ENCODE peak calls at places on chromosomes 7 and 10, in five cellular contexts. U, I, T, Q and M are unnamed samples. For H3K9me3, the result is how much of the 10 kb centered on the place peaks cover.

GRCh38 chr7:21915140-21915539 is 30.6 kb downstream of the CDCA7L start:
- DNase-seq in T (no peak), I (no peak), U (no peak), Q (no peak), M (no peak)

GRCh38 chr7:30224511-30225031 is 59.8 kb upstream of the ZNRF2 start:
- DNase-seq in T (no peak), Q (no peak), U (no peak), I (no peak), M (no peak)

GRCh38 chr10:32232378-32232777 is 114.6 kb downstream of the EPC1 start:
- DNase-seq in U (peak), Q (no peak), T (no peak), I (no peak), M (no peak)

GRCh38 chr7:27237735-27238334 is 4.8 kb upstream of the EVX1 start:
- DNase-seq in T (no peak), Q (no peak), U (no peak), I (no peak), M (no peak)

GRCh38 chr7:80950550-80950967 is 31.7 kb upstream of the SEMA3C start:
- DNase-seq in Q (no peak), I (no peak), T (no peak), U (no peak), M (no peak)

GRCh38 chr7:85914437-85914836 is 727.6 kb upstream of the SEMA3D start:
- DNase-seq in I (no peak), Q (no peak), T (no peak), U (no peak), M (no peak)

GRCh38 chr7:12490105-12490688 is 80.3 kb upstream of the SCIN start:
- DNase-seq in U (no peak), T (no peak), I (no peak), Q (no peak), M (peak)

GRCh38 chr7:142549007-142549406 is 200.3 kb upstream of the PRSS1 start:
- DNase-seq in I (no peak), T (no peak), U (no peak), Q (no peak), M (no peak)

GRCh38 chr7:10579561-10579960 is 394.1 kb upstream of the PHF14 start:
- DNase-seq in Q (no peak), I (no peak), U (no peak), T (no peak), M (no peak)

GRCh38 chr10:73217628-73218027 is 29.4 kb downstream of the DNAJC9 start:
- DNase-seq in I (no peak), T (no peak), Q (no peak), U (no peak), M (no peak)

GRCh38 chr7:116394106-116394505 is 105.4 kb upstream of the CAV2 start:
- DNase-seq in Q (no peak), U (no peak), I (no peak), T (no peak), M (no peak)

GRCh38 chr10:121927361-121927840 is 430 bp downstream of the ATE1 start:
- DNase-seq in I (peak), T (peak), Q (peak), U (peak), M (no peak)

GRCh38 chr7:50714851-50715250 is 67.8 kb downstream of the GRB10 start:
- DNase-seq in T (no peak), Q (no peak), U (no peak), I (no peak), M (no peak)

GRCh38 chr7:80017101-80017500 is 117.5 kb upstream of the GNAI1 start:
- DNase-seq in I (no peak), Q (no peak), T (no peak), U (no peak), M (no peak)

GRCh38 chr7:110944448-110944847 is 146.5 kb upstream of the LRRN3 start:
- DNase-seq in T (no peak), I (no peak), U (no peak), Q (no peak), M (no peak)

GRCh38 chr7:144036302-144036858 is 12.4 kb upstream of the OR2A5 start:
- DNase-seq in U (no peak), Q (no peak), T (no peak), I (no peak), M (no peak)

GRCh38 chr7:130266258-130266960 is at the start of gene CPA2:
- DNase-seq in U (no peak), Q (no peak), I (no peak), T (no peak), M (no peak)

GRCh38 chr7:36644625-36645422 is 79.5 kb downstream of the AOAH start:
- DNase-seq in U (no peak), Q (no peak), I (no peak), T (no peak), M (no peak)

GRCh38 chr10:88385601-88386203 is 197.4 kb downstream of the RNLS start:
- DNase-seq in I (peak), T (peak), U (peak), Q (peak), M (no peak)

GRCh38 chr7:778271-778967 is 51.3 kb upstream of the PRKAR1B start:
- DNase-seq in U (no peak), T (peak), Q (no peak), I (peak), M (no peak)

GRCh38 chr7:100472854-100473499 is 6.0 kb downstream of the TSC22D4 start:
- DNase-seq in T (no peak), I (no peak), U (no peak), Q (no peak), M (no peak)

GRCh38 chr10:1230592-1231275 is 174.5 kb downstream of the WDR37 start:
- DNase-seq in Q (no peak), U (peak), I (no peak), T (no peak), M (no peak)

GRCh38 chr10:30294506-30295280 is 54.4 kb downstream of the MTPAP start:
- DNase-seq in T (no peak), I (no peak), U (no peak), Q (no peak), M (no peak)

GRCh38 chr7:134042307-134042706 is 84.8 kb upstream of the LRGUK start:
- DNase-seq in Q (no peak), I (no peak), T (no peak), U (no peak), M (no peak)

GRCh38 chr7:114819629-114820362 is 102.1 kb upstream of the MDFIC start:
- DNase-seq in I (no peak), T (no peak), Q (no peak), U (no peak), M (peak)

GRCh38 chr7:7739718-7740355 is 21.4 kb upstream of the RPA3 start:
- DNase-seq in Q (no peak), U (no peak), I (no peak), T (no peak), M (no peak)

GRCh38 chr10:86362129-86362527 is 4.5 kb downstream of the GRID1 start:
- DNase-seq in Q (no peak), U (peak), I (no peak), T (peak), M (no peak)

GRCh38 chr7:131564640-131565039 is 8.2 kb upstream of the PODXL start:
- DNase-seq in U (no peak), Q (no peak), I (no peak), T (no peak), M (no peak)
- H3K9me3 ChIP-seq in U (under half), Q (under half), I (under half), T (under half), M (under half)

GRCh38 chr10:48745662-48746245 is 61.1 kb downstream of the WDFY4 start:
- DNase-seq in I (no peak), U (peak), Q (no peak), T (no peak), M (no peak)
- TF ChIP-seq CTCF in I (no peak), U (peak), Q (no peak), T (no peak), M (no peak)

GRCh38 chr10:38054361-38054797 is 39.8 kb upstream of the ZNF37A start:
- DNase-seq in Q (no peak), U (no peak), I (no peak), T (no peak), M (peak)
- H3K9me3 ChIP-seq in Q (under half), U (under half), I (under half), T (half or more), M (under half)

GRCh38 chr10:75304313-75304712 is 68.6 kb upstream of the COMTD1 start:
- DNase-seq in U (no peak), I (no peak), T (no peak), Q (no peak), M (no peak)

GRCh38 chr10:75304740-75305380 is 69.1 kb upstream of the COMTD1 start:
- DNase-seq in Q (no peak), T (no peak), U (no peak), I (no peak), M (no peak)

GRCh38 chr10:75305675-75306074 is 69.9 kb upstream of the COMTD1 start:
- DNase-seq in I (no peak), U (no peak), Q (no peak), T (no peak), M (no peak)

GRCh38 chr10:75302029-75302428 is 66.3 kb upstream of the COMTD1 start:
- DNase-seq in I (no peak), U (no peak), T (no peak), Q (no peak), M (no peak)

GRCh38 chr10:75303045-75303777 is 67.5 kb upstream of the COMTD1 start:
- DNase-seq in Q (no peak), T (no peak), I (no peak), U (no peak), M (no peak)
- TF ChIP-seq CTCF in Q (no peak), T (no peak), I (no peak), U (no peak), M (no peak)

DNA sequence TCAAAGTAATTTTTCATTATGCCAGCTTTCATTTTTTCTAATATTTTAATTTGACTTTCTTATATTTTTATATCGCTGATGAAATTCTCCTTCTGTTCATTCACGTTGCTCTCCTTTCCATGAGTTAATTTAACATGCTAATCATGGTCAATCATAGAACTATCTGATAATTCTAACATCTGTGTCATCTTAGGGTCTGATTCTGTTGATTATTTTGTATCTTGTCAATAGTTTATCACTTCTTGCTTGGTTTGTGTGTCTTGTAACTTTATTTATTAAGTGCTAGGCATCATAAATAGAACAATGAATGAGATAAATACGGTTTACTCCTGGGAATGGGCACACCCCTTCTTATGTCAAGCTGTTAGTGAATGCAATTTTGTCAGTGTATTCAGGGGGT is 11.0 kb downstream of the TCERG1L start:
- DNase-seq in U (no peak), Q (no peak), I (no peak), T (no peak), M (no peak)
- H3K9me3 ChIP-seq in U (under half), Q (under half), I (under half), T (under half), M (under half)

GRCh38 chr10:68633281-68633680 is 73.1 kb downstream of the TET1 start:
- DNase-seq in Q (no peak), T (no peak), I (no peak), U (no peak), M (no peak)

GRCh38 chr10:68636335-68636734 is 76.2 kb downstream of the TET1 start:
- DNase-seq in U (no peak), T (no peak), I (no peak), Q (no peak), M (no peak)

GRCh38 chr10:68628576-68629127 is 68.5 kb downstream of the TET1 start:
- DNase-seq in T (no peak), I (no peak), Q (no peak), U (no peak), M (no peak)

GRCh38 chr10:68633816-68634466 is 73.8 kb downstream of the TET1 start:
- DNase-seq in Q (no peak), I (no peak), T (no peak), U (no peak), M (no peak)
- TF ChIP-seq CTCF in Q (no peak), I (no peak), T (no peak), U (no peak), M (no peak)

GRCh38 chr10:133473270-133473669 is 19.5 kb downstream of the SCART1 start:
- DNase-seq in I (no peak), Q (no peak), T (no peak), U (no peak), M (no peak)

GRCh38 chr10:133474833-133475734 is 21.3 kb downstream of the SCART1 start:
- DNase-seq in T (no peak), I (no peak), Q (peak), U (no peak), M (no peak)

GRCh38 chr10:133471300-133472109 is 17.8 kb downstream of the SCART1 start:
- DNase-seq in I (no peak), T (no peak), U (no peak), Q (no peak), M (no peak)

GRCh38 chr10:133475821-133476640 is 22.3 kb downstream of the SCART1 start:
- DNase-seq in I (no peak), T (no peak), U (no peak), Q (no peak), M (no peak)

GRCh38 chr10:133474027-133474426 is 20.3 kb downstream of the SCART1 start:
- DNase-seq in T (no peak), Q (no peak), U (no peak), I (no peak), M (no peak)
- H3K9me3 ChIP-seq in T (under half), Q (under half), U (half or more), I (under half), M (under half)

DNA sequence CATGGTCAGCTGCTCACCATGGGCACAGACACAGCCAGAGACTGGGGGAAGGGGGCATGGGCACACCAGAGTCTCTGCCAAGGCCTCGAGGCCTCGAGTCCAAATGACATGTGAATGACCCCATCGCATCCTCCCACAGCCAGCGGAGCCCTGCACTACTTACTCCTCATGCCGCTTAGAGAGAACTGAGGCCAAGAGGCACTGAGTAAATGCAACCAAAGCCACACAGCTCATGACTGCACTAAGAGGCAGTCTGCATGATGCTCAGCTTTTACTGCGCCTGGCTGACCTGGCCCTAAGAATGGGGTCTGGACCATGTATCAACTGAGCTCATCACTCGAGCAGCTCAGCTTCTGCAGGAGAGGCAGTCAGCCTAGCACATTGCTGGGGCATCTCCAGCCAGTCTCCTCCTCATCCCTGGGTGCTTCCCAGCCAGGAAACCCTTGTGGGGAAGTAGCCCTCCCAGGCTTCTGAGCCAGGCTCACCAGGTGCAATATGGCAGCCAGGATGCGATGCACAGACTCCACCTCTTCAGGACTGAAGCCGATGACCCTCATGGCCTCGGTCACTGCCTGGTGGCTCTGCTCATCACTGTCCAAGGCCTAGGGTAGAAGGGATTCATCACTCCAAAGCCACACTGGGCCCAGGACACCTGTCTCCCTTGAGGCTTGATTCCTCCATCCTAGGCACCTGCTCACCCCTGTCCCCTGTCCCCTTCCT is 7.5 kb downstream of the MYO1G start:
- DNase-seq in T (no peak), U (no peak), I (no peak), Q (no peak), M (no peak)
- TF ChIP-seq CTCF in T (no peak), U (no peak), I (no peak), Q (no peak), M (no peak)

DNA sequence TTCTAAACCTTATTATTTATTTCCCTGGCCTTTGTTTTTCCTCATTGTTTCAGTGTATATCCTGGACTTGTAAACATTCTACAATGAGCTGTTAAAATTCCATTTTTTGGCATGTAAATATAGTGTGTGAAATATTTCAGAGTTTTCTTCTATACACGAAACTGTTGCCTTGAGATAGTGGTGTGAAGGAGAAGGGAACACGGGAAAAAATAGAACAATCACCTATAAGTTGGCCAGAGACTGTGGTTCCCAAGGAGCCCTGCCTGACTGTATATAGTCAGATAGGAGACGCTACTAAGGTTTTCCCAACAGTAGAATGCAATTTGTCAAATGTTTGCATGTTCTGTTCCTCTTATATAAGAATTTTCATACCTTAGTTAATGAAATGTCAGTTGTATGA is 155.6 kb downstream of the ETV1 start:
- DNase-seq in T (no peak), Q (no peak), U (no peak), I (no peak), M (no peak)
- H3K9me3 ChIP-seq in T (under half), Q (under half), U (under half), I (under half), M (under half)

GRCh38 chr7:4641091-4641666 is 40.9 kb upstream of the FOXK1 start:
- DNase-seq in T (no peak), Q (no peak), I (no peak), U (no peak), M (no peak)

GRCh38 chr7:4641667-4642467 is 40.2 kb upstream of the FOXK1 start:
- DNase-seq in U (peak), Q (peak), T (peak), I (peak), M (peak)

GRCh38 chr7:4645241-4645640 is 36.9 kb upstream of the FOXK1 start:
- DNase-seq in I (no peak), Q (no peak), T (no peak), U (no peak), M (no peak)

GRCh38 chr7:4638781-4639575 is 43.1 kb upstream of the FOXK1 start:
- DNase-seq in Q (no peak), I (no peak), U (no peak), T (no peak), M (no peak)

DNA sequence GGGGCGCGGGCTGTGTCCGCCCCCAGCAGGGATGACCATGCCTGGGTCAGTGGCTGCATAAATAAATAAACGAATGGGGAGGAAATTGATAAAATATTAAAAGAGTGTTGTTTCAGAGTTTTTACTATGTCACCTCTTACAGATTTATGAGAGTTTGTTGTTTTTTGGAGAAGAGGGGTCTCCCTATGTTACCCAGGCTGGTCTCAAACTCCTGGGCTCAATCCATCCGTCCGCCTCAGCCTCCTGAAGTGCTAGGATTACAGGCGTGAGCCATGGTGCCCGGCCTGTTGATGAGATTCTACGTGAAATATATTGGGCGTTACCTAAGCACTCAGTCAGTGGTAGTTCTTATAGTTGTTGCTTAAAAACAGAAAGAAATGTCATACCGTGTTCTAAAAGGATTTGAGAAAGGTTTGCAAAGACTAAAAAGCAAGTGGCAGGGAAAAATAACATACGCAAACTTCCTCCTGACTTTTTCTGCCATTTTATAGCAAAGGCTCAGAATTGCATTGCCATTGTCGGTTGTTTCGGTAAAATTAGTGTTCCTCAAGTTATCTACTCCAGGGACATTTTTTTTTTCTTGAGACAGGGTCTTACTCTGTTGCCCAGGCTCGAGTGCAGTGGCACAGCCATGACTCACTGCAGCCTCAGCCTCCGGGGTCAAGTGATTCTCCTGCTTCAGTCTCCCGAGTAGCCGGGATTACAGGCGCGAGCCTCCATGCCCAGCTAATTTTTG is 39.5 kb upstream of the FOXK1 start:
- DNase-seq in I (no peak), Q (no peak), U (no peak), T (no peak), M (no peak)
- TF ChIP-seq CTCF in I (no peak), Q (no peak), U (no peak), T (no peak), M (no peak)